ENCODE peak calls at places on chromosomes 12 and 14, in four cellular contexts. One of them, this sample, is unnamed.

GRCh38 chr14:90426663-90427062 is 29.8 kb downstream of the CALM1 start:
- DNase-seq in IMR-90: no peak
- DNase-seq in neuronal stem cell: no peak
- DNase-seq in H9: no peak
- DNase-seq in this sample: peak

GRCh38 chr14:91261115-91261514 is 16.6 kb upstream of the GPR68 start:
- DNase-seq in IMR-90: no peak
- DNase-seq in neuronal stem cell: no peak
- DNase-seq in H9: no peak
- DNase-seq in this sample: no peak

GRCh38 chr12:52391618-52392002 is 6.2 kb upstream of the KRT84 start:
- DNase-seq in IMR-90: no peak
- DNase-seq in neuronal stem cell: no peak
- DNase-seq in H9: no peak
- DNase-seq in this sample: no peak

GRCh38 chr12:52879394-52880351 is 25.2 kb downstream of the KRT8 start:
- DNase-seq in IMR-90: peak
- DNase-seq in neuronal stem cell: peak
- DNase-seq in H9: peak
- DNase-seq in this sample: peak

GRCh38 chr12:131852551-131853299 is 24.5 kb downstream of the MMP17 start:
- DNase-seq in IMR-90: peak
- DNase-seq in neuronal stem cell: no peak
- DNase-seq in H9: peak
- DNase-seq in this sample: no peak

GRCh38 chr12:23767834-23768233 is 181.6 kb downstream of the SOX5 start:
- DNase-seq in IMR-90: peak
- DNase-seq in neuronal stem cell: no peak
- DNase-seq in H9: no peak
- DNase-seq in this sample: no peak

GRCh38 chr14:59576332-59577294 is at the start of gene CCDC175:
- DNase-seq in IMR-90: peak
- DNase-seq in neuronal stem cell: peak
- DNase-seq in H9: peak
- DNase-seq in this sample: peak

GRCh38 chr12:82359115-82359478 is 768 bp downstream of the METTL25 start:
- DNase-seq in IMR-90: no peak
- DNase-seq in neuronal stem cell: no peak
- DNase-seq in H9: peak
- DNase-seq in this sample: no peak

GRCh38 chr12:56029666-56030293 is 8.9 kb downstream of the IKZF4 start:
- DNase-seq in IMR-90: peak
- DNase-seq in neuronal stem cell: no peak
- DNase-seq in H9: peak
- DNase-seq in this sample: peak

GRCh38 chr14:77303417-77304156 is 17.1 kb downstream of the POMT2 start:
- DNase-seq in IMR-90: peak
- DNase-seq in neuronal stem cell: no peak
- DNase-seq in H9: no peak
- DNase-seq in this sample: peak

GRCh38 chr14:52179151-52179790 is 88.2 kb upstream of the PTGDR start:
- DNase-seq in IMR-90: no peak
- DNase-seq in neuronal stem cell: no peak
- DNase-seq in H9: no peak
- DNase-seq in this sample: no peak

GRCh38 chr12:104958009-104958945 is at the start of gene SLC41A2:
- DNase-seq in IMR-90: peak
- DNase-seq in neuronal stem cell: peak
- DNase-seq in H9: peak
- DNase-seq in this sample: peak
- H3K4ac ChIP-seq in IMR-90: peak
- H3K4ac ChIP-seq in neuronal stem cell: no peak
- H3K4ac ChIP-seq in H9: no peak
- H3K4ac ChIP-seq in this sample: peak

GRCh38 chr12:12561305-12562015 is 1.2 kb downstream of the DUSP16 start:
- DNase-seq in IMR-90: peak
- DNase-seq in neuronal stem cell: peak
- DNase-seq in H9: peak
- DNase-seq in this sample: peak

GRCh38 chr12:12557733-12558132 is 4.9 kb downstream of the DUSP16 start:
- DNase-seq in IMR-90: no peak
- DNase-seq in neuronal stem cell: no peak
- DNase-seq in H9: no peak
- DNase-seq in this sample: no peak

GRCh38 chr12:12558291-12558690 is 4.4 kb downstream of the DUSP16 start:
- DNase-seq in IMR-90: no peak
- DNase-seq in neuronal stem cell: no peak
- DNase-seq in H9: no peak
- DNase-seq in this sample: no peak

GRCh38 chr12:12560587-12561304 is 1.9 kb downstream of the DUSP16 start:
- DNase-seq in IMR-90: peak
- DNase-seq in neuronal stem cell: peak
- DNase-seq in H9: no peak
- DNase-seq in this sample: peak

GRCh38 chr12:12559699-12560296 is 2.9 kb downstream of the DUSP16 start:
- DNase-seq in IMR-90: no peak
- DNase-seq in neuronal stem cell: no peak
- DNase-seq in H9: no peak
- DNase-seq in this sample: no peak
- H4K91ac ChIP-seq in IMR-90: no peak
- H4K91ac ChIP-seq in neuronal stem cell: no peak
- H4K91ac ChIP-seq in H9: no peak
- H4K91ac ChIP-seq in this sample: no peak

GRCh38 chr12:109996483-109996853 is 300 bp upstream of the GIT2 start:
- DNase-seq in IMR-90: no peak
- DNase-seq in neuronal stem cell: no peak
- DNase-seq in H9: no peak
- DNase-seq in this sample: no peak

GRCh38 chr12:109995366-109995702 is 834 bp downstream of the GIT2 start:
- DNase-seq in IMR-90: no peak
- DNase-seq in neuronal stem cell: no peak
- DNase-seq in H9: no peak
- DNase-seq in this sample: peak

GRCh38 chr12:109997393-109997792 is 1.2 kb upstream of the GIT2 start:
- DNase-seq in IMR-90: no peak
- DNase-seq in neuronal stem cell: no peak
- DNase-seq in H9: no peak
- DNase-seq in this sample: no peak

GRCh38 chr12:109994262-109995175 is 1.6 kb downstream of the GIT2 start:
- DNase-seq in IMR-90: no peak
- DNase-seq in neuronal stem cell: no peak
- DNase-seq in H9: no peak
- DNase-seq in this sample: no peak

GRCh38 chr12:109995703-109996482 is at the start of gene GIT2:
- DNase-seq in IMR-90: peak
- DNase-seq in neuronal stem cell: peak
- DNase-seq in H9: peak
- DNase-seq in this sample: peak
- H3K4ac ChIP-seq in IMR-90: peak
- H3K4ac ChIP-seq in neuronal stem cell: no peak
- H3K4ac ChIP-seq in H9: no peak
- H3K4ac ChIP-seq in this sample: peak

DNA sequence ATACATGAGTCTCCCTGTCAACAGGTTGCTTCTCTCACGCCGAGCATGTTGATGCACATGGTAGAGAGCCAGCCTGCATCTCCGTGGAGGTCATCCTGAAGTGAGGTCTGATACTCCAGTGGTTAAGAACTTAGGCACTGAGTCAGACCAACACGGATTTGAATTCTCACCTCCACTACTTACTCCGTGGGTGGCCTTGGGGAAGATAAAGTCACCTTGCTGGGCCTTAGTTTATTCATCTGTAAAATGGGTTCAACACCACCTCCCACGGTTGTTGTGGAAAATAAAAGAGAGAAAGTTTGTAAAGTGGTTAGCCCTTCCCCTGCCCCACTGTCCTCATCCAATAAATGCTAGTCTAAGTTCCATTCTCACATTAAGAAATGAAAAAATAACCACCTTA is 408.9 kb downstream of the MED13L start:
- DNase-seq in IMR-90: no peak
- DNase-seq in neuronal stem cell: no peak
- DNase-seq in H9: no peak
- DNase-seq in this sample: no peak
- H4K91ac ChIP-seq in IMR-90: no peak
- H4K91ac ChIP-seq in neuronal stem cell: no peak
- H4K91ac ChIP-seq in H9: no peak
- H4K91ac ChIP-seq in this sample: no peak